ENCODE peak calls at places on chromosomes 7 and 10, in six cellular contexts. One of them, this sample, is unnamed.

GRCh38 chr7:131657881-131658280 is 101.5 kb upstream of the PODXL start:
- DNase-seq in tibial artery: no peak
- DNase-seq in H9: no peak
- DNase-seq in cardiac muscle cell: no peak
- DNase-seq in testis: no peak
- DNase-seq in CD8-positive, alpha-beta memory T cell: no peak
- DNase-seq in this sample: no peak

GRCh38 chr7:84675633-84676034 is 481.0 kb upstream of the SEMA3A start:
- DNase-seq in tibial artery: no peak
- DNase-seq in H9: no peak
- DNase-seq in cardiac muscle cell: peak; percentile 19
- DNase-seq in testis: no peak
- DNase-seq in CD8-positive, alpha-beta memory T cell: no peak
- DNase-seq in this sample: no peak

GRCh38 chr7:142463401-142463850 is 205.6 kb upstream of the PRSS58 start:
- DNase-seq in tibial artery: no peak
- DNase-seq in H9: no peak
- DNase-seq in cardiac muscle cell: no peak
- DNase-seq in testis: no peak
- DNase-seq in CD8-positive, alpha-beta memory T cell: no peak
- DNase-seq in this sample: no peak

GRCh38 chr7:45812946-45813345 is 59.9 kb downstream of the CCDC201 start:
- DNase-seq in tibial artery: no peak
- DNase-seq in H9: no peak
- DNase-seq in cardiac muscle cell: no peak
- DNase-seq in testis: no peak
- DNase-seq in CD8-positive, alpha-beta memory T cell: no peak
- DNase-seq in this sample: no peak

GRCh38 chr10:88386878-88387773 is 196.0 kb downstream of the RNLS start:
- DNase-seq in tibial artery: peak; percentile 21
- DNase-seq in H9: peak; percentile 46
- DNase-seq in cardiac muscle cell: peak; percentile 92
- DNase-seq in testis: peak; percentile 60
- DNase-seq in CD8-positive, alpha-beta memory T cell: no peak
- DNase-seq in this sample: no peak

GRCh38 chr7:108358553-108358952 is 97.7 kb downstream of the NRCAM start:
- DNase-seq in tibial artery: no peak
- DNase-seq in H9: peak; percentile 36
- DNase-seq in cardiac muscle cell: peak; percentile 81
- DNase-seq in testis: no peak
- DNase-seq in CD8-positive, alpha-beta memory T cell: no peak
- DNase-seq in this sample: no peak

GRCh38 chr7:37027557-37028341 is 303.5 kb upstream of the AOAH start:
- DNase-seq in tibial artery: no peak
- DNase-seq in H9: no peak
- DNase-seq in cardiac muscle cell: no peak
- DNase-seq in testis: no peak
- DNase-seq in CD8-positive, alpha-beta memory T cell: no peak
- DNase-seq in this sample: no peak

GRCh38 chr10:2214805-2215204 is 477.5 kb upstream of the ADARB2 start:
- DNase-seq in tibial artery: no peak
- DNase-seq in H9: no peak
- DNase-seq in cardiac muscle cell: no peak
- DNase-seq in testis: no peak
- DNase-seq in CD8-positive, alpha-beta memory T cell: no peak
- DNase-seq in this sample: no peak

GRCh38 chr10:1126461-1126860 is 70.3 kb downstream of the WDR37 start:
- DNase-seq in tibial artery: no peak
- DNase-seq in H9: no peak
- DNase-seq in cardiac muscle cell: no peak
- DNase-seq in testis: no peak
- DNase-seq in CD8-positive, alpha-beta memory T cell: no peak
- DNase-seq in this sample: no peak

GRCh38 chr7:106218546-106218945 is 66.2 kb downstream of the NAMPT start:
- DNase-seq in tibial artery: no peak
- DNase-seq in H9: no peak
- DNase-seq in cardiac muscle cell: peak; percentile 55
- DNase-seq in testis: no peak
- DNase-seq in CD8-positive, alpha-beta memory T cell: no peak
- DNase-seq in this sample: no peak

GRCh38 chr10:132107211-132107946 is 41.6 kb downstream of the JAKMIP3 start:
- DNase-seq in tibial artery: no peak
- DNase-seq in H9: peak; percentile 23
- DNase-seq in cardiac muscle cell: no peak
- DNase-seq in testis: peak; percentile 9
- DNase-seq in CD8-positive, alpha-beta memory T cell: no peak
- DNase-seq in this sample: peak; percentile 22

GRCh38 chr10:59625842-59626522 is 83.7 kb downstream of the SLC16A9 start:
- DNase-seq in tibial artery: no peak
- DNase-seq in H9: peak; percentile 67
- DNase-seq in cardiac muscle cell: peak; percentile 87
- DNase-seq in testis: peak; percentile 58
- DNase-seq in CD8-positive, alpha-beta memory T cell: peak; percentile 12
- DNase-seq in this sample: peak; percentile 71

GRCh38 chr10:28734940-28735759 is 57.8 kb downstream of the BAMBI start:
- DNase-seq in tibial artery: no peak
- DNase-seq in H9: no peak
- DNase-seq in cardiac muscle cell: peak; percentile 96
- DNase-seq in testis: no peak
- DNase-seq in CD8-positive, alpha-beta memory T cell: no peak
- DNase-seq in this sample: no peak

GRCh38 chr7:10221084-10221483 is 752.6 kb upstream of the PHF14 start:
- DNase-seq in tibial artery: no peak
- DNase-seq in H9: no peak
- DNase-seq in cardiac muscle cell: no peak
- DNase-seq in testis: no peak
- DNase-seq in CD8-positive, alpha-beta memory T cell: no peak
- DNase-seq in this sample: no peak

GRCh38 chr7:28771901-28772622 is 186.1 kb downstream of the TRIL start:
- DNase-seq in tibial artery: no peak
- DNase-seq in H9: no peak
- DNase-seq in cardiac muscle cell: no peak
- DNase-seq in testis: no peak
- DNase-seq in CD8-positive, alpha-beta memory T cell: no peak
- DNase-seq in this sample: no peak

GRCh38 chr7:125561006-125561405 is 631.4 kb upstream of the POT1 start:
- DNase-seq in tibial artery: no peak
- DNase-seq in H9: no peak
- DNase-seq in cardiac muscle cell: no peak
- DNase-seq in testis: no peak
- DNase-seq in CD8-positive, alpha-beta memory T cell: no peak
- DNase-seq in this sample: no peak

GRCh38 chr10:78977761-78978305 is 90.9 kb upstream of the ZMIZ1 start:
- DNase-seq in tibial artery: peak; percentile 77
- DNase-seq in H9: no peak
- DNase-seq in cardiac muscle cell: peak; percentile 88
- DNase-seq in testis: no peak
- DNase-seq in CD8-positive, alpha-beta memory T cell: no peak
- DNase-seq in this sample: no peak

GRCh38 chr7:123624527-123625183 is 23.0 kb downstream of the ASB15 start:
- DNase-seq in tibial artery: no peak
- DNase-seq in H9: peak; percentile 79
- DNase-seq in cardiac muscle cell: peak; percentile 19
- DNase-seq in testis: peak; percentile 75
- DNase-seq in CD8-positive, alpha-beta memory T cell: peak; percentile 37
- DNase-seq in this sample: peak; percentile 15

GRCh38 chr7:107932851-107933250 is 41.9 kb downstream of the DLD start:
- DNase-seq in tibial artery: no peak
- DNase-seq in H9: peak; percentile 67
- DNase-seq in cardiac muscle cell: no peak
- DNase-seq in testis: no peak
- DNase-seq in CD8-positive, alpha-beta memory T cell: no peak
- DNase-seq in this sample: no peak

GRCh38 chr10:47164126-47164799 is 135.7 kb upstream of the GDF10 start:
- DNase-seq in tibial artery: no peak
- DNase-seq in H9: no peak
- DNase-seq in cardiac muscle cell: peak; percentile 88
- DNase-seq in testis: no peak
- DNase-seq in CD8-positive, alpha-beta memory T cell: no peak
- DNase-seq in this sample: no peak

GRCh38 chr10:36675458-36675880 is 449.9 kb upstream of the ANKRD30A start:
- DNase-seq in tibial artery: no peak
- DNase-seq in H9: no peak
- DNase-seq in cardiac muscle cell: peak; percentile 35
- DNase-seq in testis: no peak
- DNase-seq in CD8-positive, alpha-beta memory T cell: no peak
- DNase-seq in this sample: no peak

GRCh38 chr10:102918817-102919236 is 733 bp downstream of the CNNM2 start:
- DNase-seq in tibial artery: peak; percentile 30
- DNase-seq in H9: no peak
- DNase-seq in cardiac muscle cell: no peak
- DNase-seq in testis: peak; percentile 31
- DNase-seq in CD8-positive, alpha-beta memory T cell: peak; percentile 10
- DNase-seq in this sample: no peak

GRCh38 chr10:96719850-96720421 is 378 bp downstream of the PIK3AP1 start:
- DNase-seq in tibial artery: peak; percentile 52
- DNase-seq in H9: peak; percentile 83
- DNase-seq in cardiac muscle cell: peak; percentile 6
- DNase-seq in testis: peak; percentile 63
- DNase-seq in CD8-positive, alpha-beta memory T cell: peak; percentile 52
- DNase-seq in this sample: peak; percentile 45

GRCh38 chr10:119616879-119617580 is 20.3 kb upstream of the TIAL1 start:
- DNase-seq in tibial artery: no peak
- DNase-seq in H9: peak; percentile 37
- DNase-seq in cardiac muscle cell: peak; percentile 70
- DNase-seq in testis: no peak
- DNase-seq in CD8-positive, alpha-beta memory T cell: no peak
- DNase-seq in this sample: no peak

GRCh38 chr7:27157717-27158431 is 1.4 kb upstream of the HOXA7 start:
- DNase-seq in tibial artery: no peak
- DNase-seq in H9: peak; percentile 26
- DNase-seq in cardiac muscle cell: no peak
- DNase-seq in testis: no peak
- DNase-seq in CD8-positive, alpha-beta memory T cell: no peak
- DNase-seq in this sample: peak; percentile 5

GRCh38 chr7:123871998-123872867 is 27.3 kb downstream of the HYAL4 start:
- DNase-seq in tibial artery: no peak
- DNase-seq in H9: peak; percentile 57
- DNase-seq in cardiac muscle cell: peak; percentile 74
- DNase-seq in testis: peak; percentile 76
- DNase-seq in CD8-positive, alpha-beta memory T cell: no peak
- DNase-seq in this sample: peak; percentile 67

GRCh38 chr10:84762754-84763394 is 434.5 kb downstream of the CCSER2 start:
- DNase-seq in tibial artery: no peak
- DNase-seq in H9: peak; percentile 52
- DNase-seq in cardiac muscle cell: no peak
- DNase-seq in testis: no peak
- DNase-seq in CD8-positive, alpha-beta memory T cell: no peak
- DNase-seq in this sample: peak; percentile 16

GRCh38 chr10:51542863-51543262 is 156.5 kb downstream of the CSTF2T start:
- DNase-seq in tibial artery: peak; percentile 49
- DNase-seq in H9: no peak
- DNase-seq in cardiac muscle cell: no peak
- DNase-seq in testis: no peak
- DNase-seq in CD8-positive, alpha-beta memory T cell: no peak
- DNase-seq in this sample: no peak

GRCh38 chr10:110010076-110011069 is 2.6 kb downstream of the ADD3 start:
- DNase-seq in tibial artery: no peak
- DNase-seq in H9: no peak
- DNase-seq in cardiac muscle cell: no peak
- DNase-seq in testis: no peak
- DNase-seq in CD8-positive, alpha-beta memory T cell: peak; percentile 25
- DNase-seq in this sample: no peak

DNA sequence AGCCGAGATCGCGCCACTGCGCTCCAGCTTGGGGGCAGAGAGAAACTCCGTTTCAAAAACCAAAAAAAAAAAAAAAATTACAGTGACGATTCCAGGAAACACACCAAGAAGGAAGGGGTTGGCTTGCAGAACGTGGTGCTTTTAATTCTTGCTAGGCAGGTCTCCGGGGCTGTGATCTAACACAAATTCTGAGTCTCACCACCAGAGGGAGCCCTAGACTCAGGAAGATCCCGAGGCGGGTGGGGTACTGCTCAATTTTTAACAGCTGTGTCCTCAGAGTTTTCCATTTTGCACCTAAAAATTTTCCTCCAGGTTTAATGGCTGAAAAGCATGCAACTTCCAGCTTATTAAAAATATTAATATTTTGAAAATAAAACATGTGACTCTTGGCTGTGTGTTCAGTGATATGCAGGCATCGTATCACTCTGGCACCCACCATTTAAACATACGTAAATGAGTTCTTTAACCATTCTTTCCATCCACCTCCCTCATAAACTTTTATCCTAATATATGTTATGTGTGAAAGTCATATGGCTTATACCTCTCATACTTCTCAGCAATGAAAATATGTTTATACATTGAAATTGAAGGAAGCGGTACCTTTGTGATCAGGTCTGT is 26.5 kb upstream of the NUB1 start:
- DNase-seq in tibial artery: peak; percentile 70
- DNase-seq in H9: peak; percentile 67
- DNase-seq in cardiac muscle cell: peak; percentile 76
- DNase-seq in testis: peak; percentile 90
- DNase-seq in CD8-positive, alpha-beta memory T cell: peak; percentile 71
- DNase-seq in this sample: peak; percentile 52
- H3K9me3 ChIP-seq in tibial artery: peaks cover 12% of the 10 kb centered on the region
- H3K9me3 ChIP-seq in H9: peaks cover 12% of the 10 kb centered on the region
- H3K9me3 ChIP-seq in cardiac muscle cell: no peaks in the 10 kb centered on the region
- H3K9me3 ChIP-seq in testis: no peaks in the 10 kb centered on the region
- H3K9me3 ChIP-seq in CD8-positive, alpha-beta memory T cell: peaks cover 14% of the 10 kb centered on the region
- H3K9me3 ChIP-seq in this sample: peaks cover 10% of the 10 kb centered on the region

GRCh38 chr10:81847675-81848074 is 27.3 kb upstream of the NRG3 start:
- DNase-seq in tibial artery: no peak
- DNase-seq in H9: peak; percentile 59
- DNase-seq in cardiac muscle cell: no peak
- DNase-seq in testis: no peak
- DNase-seq in CD8-positive, alpha-beta memory T cell: no peak
- DNase-seq in this sample: no peak

GRCh38 chr10:81843042-81843441 is 32.0 kb upstream of the NRG3 start:
- DNase-seq in tibial artery: no peak
- DNase-seq in H9: no peak
- DNase-seq in cardiac muscle cell: no peak
- DNase-seq in testis: no peak
- DNase-seq in CD8-positive, alpha-beta memory T cell: no peak
- DNase-seq in this sample: no peak

GRCh38 chr10:81848514-81848913 is 26.5 kb upstream of the NRG3 start:
- DNase-seq in tibial artery: no peak
- DNase-seq in H9: no peak
- DNase-seq in cardiac muscle cell: no peak
- DNase-seq in testis: no peak
- DNase-seq in CD8-positive, alpha-beta memory T cell: no peak
- DNase-seq in this sample: peak; percentile 70

GRCh38 chr10:81848931-81849330 is 26.1 kb upstream of the NRG3 start:
- DNase-seq in tibial artery: no peak
- DNase-seq in H9: no peak
- DNase-seq in cardiac muscle cell: no peak
- DNase-seq in testis: no peak
- DNase-seq in CD8-positive, alpha-beta memory T cell: no peak
- DNase-seq in this sample: no peak
- H3K9me3 ChIP-seq in tibial artery: no peaks in the 10 kb centered on the region
- H3K9me3 ChIP-seq in H9: no peaks in the 10 kb centered on the region
- H3K9me3 ChIP-seq in cardiac muscle cell: no peaks in the 10 kb centered on the region
- H3K9me3 ChIP-seq in testis: no peaks in the 10 kb centered on the region
- H3K9me3 ChIP-seq in CD8-positive, alpha-beta memory T cell: no peaks in the 10 kb centered on the region
- H3K9me3 ChIP-seq in this sample: peaks cover 3% of the 10 kb centered on the region

GRCh38 chr7:40641717-40642116 is 506.9 kb downstream of the SUGCT start:
- DNase-seq in tibial artery: no peak
- DNase-seq in H9: no peak
- DNase-seq in cardiac muscle cell: no peak
- DNase-seq in testis: no peak
- DNase-seq in CD8-positive, alpha-beta memory T cell: no peak
- DNase-seq in this sample: no peak
- H3K9me3 ChIP-seq in tibial artery: no peaks in the 10 kb centered on the region
- H3K9me3 ChIP-seq in H9: no peaks in the 10 kb centered on the region
- H3K9me3 ChIP-seq in cardiac muscle cell: no peaks in the 10 kb centered on the region
- H3K9me3 ChIP-seq in testis: no peaks in the 10 kb centered on the region
- H3K9me3 ChIP-seq in CD8-positive, alpha-beta memory T cell: no peaks in the 10 kb centered on the region
- H3K9me3 ChIP-seq in this sample: no peaks in the 10 kb centered on the region

GRCh38 chr10:83606275-83606674 is 533.0 kb upstream of the GHITM start:
- DNase-seq in tibial artery: no peak
- DNase-seq in H9: peak; percentile 26
- DNase-seq in cardiac muscle cell: peak; percentile 1
- DNase-seq in testis: no peak
- DNase-seq in CD8-positive, alpha-beta memory T cell: no peak
- DNase-seq in this sample: no peak
- H3K9me3 ChIP-seq in tibial artery: no peaks in the 10 kb centered on the region
- H3K9me3 ChIP-seq in H9: no peaks in the 10 kb centered on the region
- H3K9me3 ChIP-seq in cardiac muscle cell: no peaks in the 10 kb centered on the region
- H3K9me3 ChIP-seq in testis: no peaks in the 10 kb centered on the region
- H3K9me3 ChIP-seq in CD8-positive, alpha-beta memory T cell: no peaks in the 10 kb centered on the region
- H3K9me3 ChIP-seq in this sample: no peaks in the 10 kb centered on the region

This sample was measured in WERI-Rb-1.